ENCODE peak calls at places on chromosome 14, in ten cellular contexts. B, X, C, Z, D, K, L, Q, W and N are unnamed samples.

GRCh38 chr14:94844593-94844992 is 74.7 kb upstream of the GSC start:
- DNase-seq in W (no peak), K (no peak), D (no peak), B (no peak), Z (no peak), Q (no peak), X (no peak), C (no peak), L (no peak), N (no peak)

GRCh38 chr14:24353551-24354529 is 14.0 kb upstream of the RIPK3 start:
- DNase-seq in D (no peak), K (peak), X (no peak), C (no peak), W (no peak), Q (no peak), Z (no peak), B (no peak), L (no peak), N (no peak)

GRCh38 chr14:62914025-62914424 is 131.2 kb downstream of the KCNH5 start:
- DNase-seq in Z (no peak), W (no peak), Q (no peak), K (no peak), B (no peak), L (no peak), C (peak), X (no peak), D (no peak), N (no peak)

GRCh38 chr14:71749613-71750238 is 182.5 kb upstream of the RGS6 start:
- DNase-seq in Z (no peak), C (peak), D (no peak), B (no peak), X (no peak), L (no peak), K (no peak), Q (no peak), W (no peak), N (no peak)

GRCh38 chr14:25150401-25150800 is 100.5 kb upstream of the STXBP6 start:
- DNase-seq in D (no peak), W (no peak), K (peak), C (peak), L (no peak), B (no peak), X (no peak), Q (no peak), Z (no peak), N (no peak)

GRCh38 chr14:104639889-104640548 is 35.4 kb upstream of the TMEM179 start:
- DNase-seq in B (peak), Q (no peak), K (peak), W (peak), D (peak), L (peak), Z (peak), X (peak), C (peak), N (peak)

GRCh38 chr14:31420013-31420318 is 384 bp downstream of the HEATR5A start:
- DNase-seq in W (peak), L (no peak), D (peak), K (no peak), Z (no peak), C (peak), X (peak), B (peak), Q (peak), N (peak)

GRCh38 chr14:90287791-90288190 is 31.4 kb downstream of the PSMC1 start:
- DNase-seq in W (no peak), B (no peak), Q (no peak), X (no peak), C (no peak), Z (no peak), L (no peak), D (no peak), K (no peak), N (no peak)

GRCh38 chr14:29007990-29008389 is 241.4 kb downstream of the FOXG1 start:
- DNase-seq in D (no peak), B (no peak), X (no peak), K (no peak), C (no peak), Z (no peak), Q (no peak), L (no peak), W (no peak), N (no peak)

GRCh38 chr14:99378782-99379214 is 101.9 kb downstream of the SETD3 start:
- DNase-seq in W (no peak), Q (no peak), B (no peak), D (no peak), Z (no peak), X (no peak), C (peak), L (no peak), K (peak), N (no peak)